ENCODE peak calls at places on chromosome 18, in eight cellular contexts. S is tibial artery; G is mammary epithelial cell; V is left lung; B is CD4-positive, CD25-positive, alpha-beta regulatory T cell; J is neuronal stem cell; E is ovary; Y is breast epithelium. T is an unnamed sample.

GRCh38 chr18:57434536-57435494 is at the start of gene ONECUT2:
- DNase-seq in S (peak; percentile 84), G (peak; percentile 91), V (peak; percentile 94), B (peak; percentile 47), J (peak; percentile 94), E (peak; percentile 84), Y (peak; percentile 88), T (peak; percentile 27)

GRCh38 chr18:26911840-26912239 is 46.3 kb upstream of the AQP4 start:
- DNase-seq in S (no peak), G (no peak), V (no peak), B (no peak), J (no peak), E (no peak), Y (no peak), T (no peak)

GRCh38 chr18:10194592-10194991 is 259.8 kb upstream of the APCDD1 start:
- DNase-seq in S (no peak), G (no peak), V (no peak), B (no peak), J (no peak), E (no peak), Y (no peak), T (no peak)

GRCh38 chr18:46320297-46320696 is 216.1 kb downstream of the HAUS1 start:
- DNase-seq in S (no peak), G (no peak), V (no peak), B (no peak), J (no peak), E (no peak), Y (no peak), T (no peak)

GRCh38 chr18:986071-986470 is 81.4 kb downstream of the ADCYAP1 start:
- DNase-seq in S (no peak), G (no peak), V (no peak), B (no peak), J (no peak), E (no peak), Y (no peak), T (no peak)

GRCh38 chr18:23591011-23591410 is 4.7 kb upstream of the NPC1 start:
- DNase-seq in S (no peak), G (no peak), V (no peak), B (no peak), J (no peak), E (no peak), Y (no peak), T (no peak)

GRCh38 chr18:36828157-36828629 is 609 bp downstream of the TPGS2 start:
- DNase-seq in S (peak; percentile 25), G (peak; percentile 55), V (no peak), B (peak; percentile 12), J (peak; percentile 48), E (no peak), Y (no peak), T (peak; percentile 15)

GRCh38 chr18:46152808-46153617 is 48.8 kb downstream of the HAUS1 start:
- DNase-seq in S (no peak), G (peak; percentile 82), V (no peak), B (no peak), J (peak; percentile 23), E (no peak), Y (no peak), T (no peak)

GRCh38 chr18:25737710-25738251 is 352.6 kb downstream of the SS18 start:
- DNase-seq in S (no peak), G (peak; percentile 98), V (no peak), B (no peak), J (no peak), E (no peak), Y (peak; percentile 65), T (no peak)

GRCh38 chr18:13429016-13429415 is 210.5 kb downstream of the LDLRAD4 start:
- DNase-seq in S (no peak), G (no peak), V (no peak), B (no peak), J (no peak), E (no peak), Y (no peak), T (no peak)

GRCh38 chr18:12271376-12272235 is 17.4 kb downstream of the CIDEA start:
- DNase-seq in S (peak; percentile 44), G (peak; percentile 65), V (peak; percentile 85), B (no peak), J (peak; percentile 85), E (peak; percentile 80), Y (no peak), T (peak; percentile 25)

GRCh38 chr18:75207298-75208054 is 1.5 kb downstream of the PTGR3 start:
- DNase-seq in S (no peak), G (peak; percentile 40), V (no peak), B (no peak), J (peak; percentile 18), E (no peak), Y (no peak), T (no peak)

GRCh38 chr18:10850828-10851227 is 298.5 kb downstream of the PIEZO2 start:
- DNase-seq in S (no peak), G (no peak), V (no peak), B (no peak), J (no peak), E (no peak), Y (no peak), T (no peak)

DNA sequence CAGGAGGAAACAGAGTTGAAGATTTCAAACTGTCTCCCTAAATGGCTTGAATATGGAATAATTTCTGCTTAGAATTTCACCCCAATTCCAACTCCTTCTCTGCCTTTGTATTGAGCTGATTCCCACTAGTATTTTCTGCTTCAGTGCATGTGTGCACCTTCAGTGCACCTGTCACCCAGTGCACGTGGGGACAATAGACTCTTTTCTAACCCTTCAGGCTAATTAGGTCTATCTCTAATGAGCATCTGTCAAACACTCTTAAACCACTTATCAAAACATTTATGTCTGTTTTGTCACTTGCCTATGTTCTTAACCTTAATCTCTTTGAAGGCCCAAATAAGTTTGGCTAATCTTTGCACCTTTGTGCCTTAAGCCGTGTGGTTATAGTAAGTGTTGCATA is 232.0 kb upstream of the NETO1 start:
- DNase-seq in S (no peak), G (no peak), V (no peak), B (no peak), J (no peak), E (no peak), Y (no peak), T (no peak)
- H3K9me3 ChIP-seq in S (no peaks in the 10 kb centered on the region), G (no peaks in the 10 kb centered on the region), V (peaks cover 7% of the 10 kb centered on the region), B (no peaks in the 10 kb centered on the region), J (no peaks in the 10 kb centered on the region), E (no peaks in the 10 kb centered on the region), Y (no peaks in the 10 kb centered on the region), T (no peaks in the 10 kb centered on the region)

DNA sequence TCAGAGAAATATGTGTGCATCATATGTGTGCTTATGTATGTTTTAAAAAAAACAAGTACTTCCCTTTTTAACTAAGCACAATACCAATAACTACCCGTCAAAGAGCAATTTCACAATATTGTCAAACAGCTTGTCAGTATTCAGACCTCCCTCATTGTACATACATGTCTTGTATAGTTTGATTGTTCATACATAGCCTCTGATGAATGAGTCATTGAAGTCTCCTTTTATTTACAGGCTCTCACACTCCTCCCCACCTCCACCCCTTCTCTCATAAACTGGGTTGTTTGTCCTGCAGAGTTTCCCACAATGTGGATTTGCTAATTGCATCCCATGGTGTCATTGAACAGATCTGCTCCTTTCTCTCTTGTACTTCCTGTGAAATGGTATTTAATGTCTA is 132.8 kb upstream of the L3MBTL4 start:
- DNase-seq in S (no peak), G (peak; percentile 75), V (no peak), B (no peak), J (no peak), E (no peak), Y (no peak), T (no peak)
- H3K9me3 ChIP-seq in S (no peaks in the 10 kb centered on the region), G (no peaks in the 10 kb centered on the region), V (no peaks in the 10 kb centered on the region), B (no peaks in the 10 kb centered on the region), J (no peaks in the 10 kb centered on the region), E (no peaks in the 10 kb centered on the region), Y (no peaks in the 10 kb centered on the region), T (no peaks in the 10 kb centered on the region)

GRCh38 chr18:78716022-78716421 is 263.6 kb upstream of the SALL3 start:
- DNase-seq in S (no peak), G (no peak), V (peak; percentile 20), B (no peak), J (no peak), E (no peak), Y (no peak), T (no peak)
- H3K9me3 ChIP-seq in S (no peaks in the 10 kb centered on the region), G (peaks cover 34% of the 10 kb centered on the region), V (no peaks in the 10 kb centered on the region), B (no peaks in the 10 kb centered on the region), J (no peaks in the 10 kb centered on the region), E (no peaks in the 10 kb centered on the region), Y (no peaks in the 10 kb centered on the region), T (no peaks in the 10 kb centered on the region)

DNA sequence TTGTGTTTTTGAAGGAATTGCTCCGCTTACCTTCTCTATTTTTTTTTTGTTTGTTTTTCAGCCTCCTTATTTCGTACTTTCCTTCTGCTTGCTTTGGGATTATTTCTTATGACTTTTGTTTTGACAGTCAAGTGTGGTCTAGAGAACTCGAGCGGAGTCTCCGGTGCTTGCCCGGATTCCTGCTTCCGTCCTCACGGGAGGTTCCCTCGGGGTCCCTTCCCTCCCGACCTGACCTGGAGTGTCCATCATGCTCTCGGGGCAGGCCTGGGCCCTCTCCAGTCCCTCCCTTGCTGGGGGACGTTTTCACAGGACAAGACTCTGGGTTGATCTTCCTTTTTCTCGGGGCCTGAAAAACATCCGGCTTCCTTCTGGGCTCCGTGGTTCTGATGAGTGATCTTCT is 45.9 kb downstream of the CTDP1 start:
- DNase-seq in S (no peak), G (no peak), V (no peak), B (no peak), J (no peak), E (no peak), Y (no peak), T (no peak)
- H3K9me3 ChIP-seq in S (no peaks in the 10 kb centered on the region), G (peaks cover 17% of the 10 kb centered on the region), V (peaks cover 30% of the 10 kb centered on the region), B (peaks cover 43% of the 10 kb centered on the region), J (peaks cover 30% of the 10 kb centered on the region), E (no peaks in the 10 kb centered on the region), Y (no peaks in the 10 kb centered on the region), T (peaks cover 2% of the 10 kb centered on the region)

GRCh38 chr18:61998957-61999356 is 106.2 kb upstream of the RNF152 start:
- DNase-seq in S (no peak), G (peak; percentile 74), V (no peak), B (no peak), J (no peak), E (no peak), Y (no peak), T (no peak)

GRCh38 chr18:61995547-61996062 is 102.8 kb upstream of the RNF152 start:
- DNase-seq in S (no peak), G (peak; percentile 87), V (no peak), B (no peak), J (no peak), E (no peak), Y (no peak), T (no peak)

GRCh38 chr18:61998335-61998734 is 105.5 kb upstream of the RNF152 start:
- DNase-seq in S (no peak), G (no peak), V (no peak), B (no peak), J (no peak), E (no peak), Y (no peak), T (no peak)

DNA sequence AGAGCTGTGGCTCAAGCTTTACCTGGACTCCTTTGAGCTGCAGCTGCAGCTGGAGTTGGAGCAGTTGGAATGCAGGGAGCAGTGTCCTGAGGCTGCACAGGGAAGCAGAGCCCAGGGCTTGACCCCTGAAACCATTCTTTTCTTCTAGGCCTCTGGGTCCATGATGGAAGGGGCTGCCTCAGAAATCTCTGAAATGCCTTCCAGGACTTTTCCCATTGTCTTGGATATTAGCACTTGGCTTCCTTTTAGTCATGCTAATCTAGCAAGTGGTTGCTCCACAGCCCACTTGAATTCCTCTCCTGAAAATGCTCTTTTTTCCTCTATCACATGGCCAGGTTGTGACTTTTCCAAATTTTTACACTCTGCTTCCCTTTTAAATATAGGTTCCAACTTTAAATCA is 108.6 kb upstream of the RNF152 start:
- DNase-seq in S (no peak), G (no peak), V (no peak), B (no peak), J (no peak), E (no peak), Y (no peak), T (no peak)
- H3K9me3 ChIP-seq in S (no peaks in the 10 kb centered on the region), G (peaks cover 25% of the 10 kb centered on the region), V (peaks cover 10% of the 10 kb centered on the region), B (peaks cover 5% of the 10 kb centered on the region), J (peaks cover 39% of the 10 kb centered on the region), E (no peaks in the 10 kb centered on the region), Y (peaks cover 6% of the 10 kb centered on the region), T (no peaks in the 10 kb centered on the region)

T was measured in T-helper 17 cell.